ENCODE peak calls at places on chromosomes 3 and 15, in seven cellular contexts. R is stimulated activated CD8-positive, alpha-beta memory T cell treated with anti-CD3 and anti-CD28 coated beads, Interleukin-12 subunit alpha, Interleukin-12 subunit beta, amount 100 ng/mL, for 4 hours; P is fibroblast of pulmonary artery; L is AG09309; Z is type B pancreatic cell; G is pulmonary artery endothelial cell; W is GM13976. F is an unnamed sample.

GRCh38 chr3:188157407-188157806 is 3.5 kb downstream of the LPP start:
- DNase-seq in P (no peak), L (no peak), R (no peak), G (no peak), Z (no peak), W (no peak), F (no peak)

GRCh38 chr15:61892140-61892539 is 168.1 kb downstream of the VPS13C start:
- DNase-seq in L (no peak), R (no peak), G (no peak), Z (no peak), P (no peak), W (no peak), F (no peak)

GRCh38 chr3:129723558-129724324 is 117.3 kb upstream of the PLXND1 start:
- DNase-seq in Z (no peak), R (no peak), L (peak), W (no peak), P (peak), G (no peak), F (peak)

GRCh38 chr3:165254812-165255211 is 58.6 kb upstream of the SLITRK3 start:
- DNase-seq in P (peak), L (no peak), Z (no peak), G (no peak), W (no peak), R (no peak), F (no peak)

GRCh38 chr3:23629181-23629893 is 176.4 kb upstream of the UBE2E1 start:
- DNase-seq in R (no peak), L (no peak), W (no peak), G (peak), P (peak), Z (no peak), F (no peak)

GRCh38 chr3:74067296-74067695 is 442.6 kb upstream of the PDZRN3 start:
- DNase-seq in L (peak), P (peak), W (no peak), G (no peak), Z (no peak), R (no peak), F (peak)

GRCh38 chr15:88697276-88697675 is 58.5 kb downstream of the ISG20 start:
- DNase-seq in L (no peak), P (no peak), W (no peak), G (no peak), Z (no peak), R (no peak), F (no peak)

GRCh38 chr3:50267280-50267913 is 1.6 kb upstream of the SEMA3B start:
- DNase-seq in L (no peak), P (peak), W (no peak), G (no peak), R (no peak), Z (no peak), F (no peak)

GRCh38 chr3:132843851-132844565 is 121.8 kb upstream of the NPHP3 start:
- DNase-seq in W (no peak), G (no peak), Z (no peak), R (no peak), L (no peak), P (no peak), F (no peak)

GRCh38 chr15:37101634-37102314 is 1.4 kb upstream of the MEIS2 start:
- DNase-seq in Z (peak), W (peak), G (no peak), R (no peak), L (no peak), P (peak), F (no peak)

GRCh38 chr15:93479679-93480078 is 390.7 kb upstream of the RGMA start:
- DNase-seq in L (no peak), P (no peak), Z (no peak), W (no peak), G (no peak), R (no peak), F (no peak)

GRCh38 chr3:195182470-195182795 is 88.5 kb downstream of the XXYLT1 start:
- DNase-seq in G (peak), W (no peak), Z (no peak), R (no peak), P (peak), L (no peak), F (peak)

GRCh38 chr3:40258555-40258954 is 51.0 kb upstream of the EIF1B start:
- DNase-seq in Z (no peak), R (no peak), P (peak), W (no peak), L (peak), G (no peak), F (no peak)

GRCh38 chr3:54988302-54989022 is 60.6 kb upstream of the LRTM1 start:
- DNase-seq in L (peak), W (no peak), Z (no peak), G (no peak), P (peak), R (no peak), F (peak)

GRCh38 chr3:14319654-14320182 is 82.7 kb upstream of the SLC6A6 start:
- DNase-seq in W (peak), R (no peak), Z (no peak), G (peak), L (no peak), P (peak), F (peak)

GRCh38 chr15:94052711-94053110 is 178.7 kb upstream of the MCTP2 start:
- DNase-seq in W (no peak), R (no peak), G (no peak), L (no peak), Z (no peak), P (no peak), F (no peak)

GRCh38 chr15:41465822-41466421 is 27.8 kb upstream of the ITPKA start:
- DNase-seq in R (no peak), Z (no peak), L (peak), W (peak), P (peak), G (peak), F (peak)

GRCh38 chr3:126983653-126984390 is 907 bp downstream of the PLXNA1 start:
- DNase-seq in Z (no peak), P (peak), G (no peak), W (peak), L (no peak), R (no peak), F (no peak)

GRCh38 chr3:120214161-120214560 is 70.9 kb downstream of the GPR156 start:
- DNase-seq in G (no peak), R (no peak), P (no peak), Z (no peak), W (no peak), L (no peak), F (no peak)

GRCh38 chr3:110752307-110752706 is 319.3 kb upstream of the NECTIN3 start:
- DNase-seq in W (no peak), P (no peak), L (no peak), G (no peak), R (no peak), Z (no peak), F (no peak)

GRCh38 chr15:76730262-76730661 is 174.9 kb downstream of the SCAPER start:
- DNase-seq in W (no peak), G (no peak), L (peak), R (no peak), Z (no peak), P (peak), F (no peak)

GRCh38 chr15:31511707-31512310 is 185.2 kb downstream of the KLF13 start:
- DNase-seq in R (peak), Z (no peak), G (no peak), L (no peak), P (no peak), W (peak), F (no peak)

GRCh38 chr3:53890726-53891499 is 746 bp downstream of the SELENOK start:
- DNase-seq in R (no peak), G (no peak), P (peak), W (peak), L (no peak), Z (no peak), F (no peak)

GRCh38 chr15:35818846-35819245 is 272.9 kb upstream of the DPH6 start:
- DNase-seq in R (no peak), P (no peak), Z (no peak), W (no peak), L (no peak), G (no peak), F (no peak)

GRCh38 chr15:52241489-52241888 is 50.3 kb upstream of the GNB5 start:
- DNase-seq in R (no peak), W (no peak), P (no peak), L (no peak), Z (no peak), G (no peak), F (no peak)

GRCh38 chr3:141544697-141545096 is 57.9 kb downstream of the RASA2 start:
- DNase-seq in G (no peak), P (no peak), Z (no peak), W (no peak), L (no peak), R (no peak), F (no peak)

GRCh38 chr3:3589715-3590130 is 209.5 kb upstream of the LRRN1 start:
- DNase-seq in G (no peak), P (no peak), R (no peak), Z (no peak), W (peak), L (no peak), F (no peak)

GRCh38 chr3:179651687-179652466 is 963 bp upstream of the USP13 start:
- DNase-seq in R (no peak), G (no peak), Z (no peak), L (no peak), W (no peak), P (no peak), F (no peak)

GRCh38 chr15:62849316-62850129 is 193.0 kb upstream of the TPM1 start:
- DNase-seq in G (no peak), P (no peak), L (no peak), Z (no peak), W (no peak), R (no peak), F (no peak)

F was measured in non-pigmented ciliary epithelial cell.